ENCODE peak calls at places on chromosomes 13 and 19, in ten cellular contexts. M, A, W, R, F, E, L, J, X and K are unnamed samples.

GRCh38 chr19:45428385-45429231 is 4.9 kb upstream of the ERCC1 start:
- DNase-seq in M (peak; percentile 52), A (no peak), W (no peak), R (peak; percentile 38), F (no peak), E (peak; percentile 52), L (no peak), J (no peak), X (no peak), K (peak; percentile 90)

GRCh38 chr13:23987331-23987730 is 90.0 kb upstream of the C1QTNF9B start:
- DNase-seq in M (no peak), A (no peak), W (no peak), R (no peak), F (no peak), E (no peak), L (no peak), J (no peak), X (no peak), K (no peak)

GRCh38 chr19:38172001-38172400 is 52.0 kb downstream of the DPF1 start:
- DNase-seq in M (no peak), A (no peak), W (no peak), R (no peak), F (no peak), E (no peak), L (no peak), J (no peak), X (no peak), K (no peak)

GRCh38 chr19:35696835-35697234 is 7.5 kb upstream of the ZBTB32 start:
- DNase-seq in M (no peak), A (no peak), W (peak; percentile 79), R (no peak), F (no peak), E (no peak), L (no peak), J (peak; percentile 70), X (no peak), K (no peak)

GRCh38 chr13:113176292-113176691 is 17.8 kb downstream of the PROZ start:
- DNase-seq in M (peak; percentile 35), A (no peak), W (no peak), R (no peak), F (no peak), E (no peak), L (no peak), J (no peak), X (no peak), K (no peak)

GRCh38 chr19:38862321-38863059 is 12.7 kb upstream of the HNRNPL start:
- DNase-seq in M (peak; percentile 59), A (peak; percentile 83), W (no peak), R (no peak), F (no peak), E (peak; percentile 81), L (no peak), J (no peak), X (no peak), K (no peak)

GRCh38 chr13:26425439-26426358 is 131.8 kb upstream of the WASF3 start:
- DNase-seq in M (peak; percentile 32), A (no peak), W (peak; percentile 34), R (peak; percentile 48), F (no peak), E (peak; percentile 29), L (no peak), J (no peak), X (no peak), K (no peak)

GRCh38 chr19:43425567-43426392 is 11.1 kb downstream of the TEX101 start:
- DNase-seq in M (peak; percentile 92), A (no peak), W (no peak), R (peak; percentile 90), F (no peak), E (no peak), L (no peak), J (no peak), X (no peak), K (no peak)

GRCh38 chr13:96299235-96299634 is 209.3 kb downstream of the HS6ST3 start:
- DNase-seq in M (no peak), A (no peak), W (peak; percentile 6), R (no peak), F (no peak), E (no peak), L (no peak), J (no peak), X (no peak), K (no peak)

GRCh38 chr19:14381689-14382474 is 638 bp downstream of the ADGRE5 start:
- DNase-seq in M (peak; percentile 81), A (no peak), W (no peak), R (peak; percentile 57), F (no peak), E (peak; percentile 55), L (no peak), J (no peak), X (peak; percentile 80), K (peak; percentile 77)

GRCh38 chr13:113184568-113185440 is 23.7 kb downstream of the PCID2 start:
- DNase-seq in M (no peak), A (no peak), W (no peak), R (no peak), F (no peak), E (no peak), L (no peak), J (no peak), X (no peak), K (no peak)

GRCh38 chr13:91586609-91587008 is 188.2 kb downstream of the GPC5 start:
- DNase-seq in M (no peak), A (no peak), W (no peak), R (no peak), F (no peak), E (no peak), L (no peak), J (no peak), X (no peak), K (no peak)
- TF ChIP-seq POLR2A in M (no peak), A (no peak), W (no peak), R (no peak), F (no peak), E (no peak), L (no peak), J (no peak), X (no peak), K (no peak)

DNA sequence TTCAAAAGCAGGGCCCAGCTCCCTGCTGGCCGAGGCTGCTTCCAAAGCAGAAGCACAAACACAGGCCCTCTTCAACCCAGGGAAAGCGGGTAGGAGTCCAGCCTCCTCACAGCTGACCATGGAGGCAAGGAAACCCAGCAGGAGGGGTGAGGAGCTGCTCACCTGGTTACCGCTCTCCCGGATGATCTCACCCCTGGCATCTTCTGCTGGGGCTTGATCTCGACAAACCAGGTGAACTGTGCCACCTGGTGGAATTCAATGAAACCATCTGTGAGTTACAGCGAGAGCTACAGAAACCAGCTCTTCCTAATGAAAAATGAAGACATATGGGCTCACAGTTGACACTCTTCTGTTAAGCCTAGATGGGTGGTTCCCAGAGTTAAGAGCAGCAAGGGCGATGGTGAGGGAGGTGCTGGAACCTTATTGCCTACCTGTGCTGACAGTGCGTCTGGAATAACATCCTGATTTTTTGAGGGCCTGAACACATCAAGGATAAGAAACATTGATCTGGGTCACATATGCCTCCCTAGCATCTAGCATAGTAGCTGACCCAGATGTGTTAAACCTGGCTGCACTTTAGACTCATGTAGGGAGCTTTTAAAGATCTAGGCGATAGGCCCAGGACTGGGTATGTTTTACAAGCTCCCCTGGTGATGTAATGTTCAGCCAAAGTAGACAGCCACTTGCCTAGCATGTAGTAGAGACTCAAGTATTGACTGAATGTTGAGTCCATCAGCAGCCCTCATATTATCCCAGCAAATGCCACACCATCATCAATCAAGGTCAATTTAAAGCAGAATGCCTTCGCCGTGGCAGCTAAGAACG is 6.1 kb downstream of the DHRS12 start:
- DNase-seq in M (peak; percentile 51), A (no peak), W (peak; percentile 66), R (peak; percentile 74), F (no peak), E (peak; percentile 65), L (no peak), J (no peak), X (peak; percentile 53), K (peak; percentile 53)
- TF ChIP-seq CTCF in M (peak; percentile 66), A (no peak), W (peak; percentile 84), R (peak; percentile 39), F (no peak), E (peak; percentile 30), L (no peak), J (peak; percentile 69), X (peak; percentile 38), K (peak; percentile 57)

DNA sequence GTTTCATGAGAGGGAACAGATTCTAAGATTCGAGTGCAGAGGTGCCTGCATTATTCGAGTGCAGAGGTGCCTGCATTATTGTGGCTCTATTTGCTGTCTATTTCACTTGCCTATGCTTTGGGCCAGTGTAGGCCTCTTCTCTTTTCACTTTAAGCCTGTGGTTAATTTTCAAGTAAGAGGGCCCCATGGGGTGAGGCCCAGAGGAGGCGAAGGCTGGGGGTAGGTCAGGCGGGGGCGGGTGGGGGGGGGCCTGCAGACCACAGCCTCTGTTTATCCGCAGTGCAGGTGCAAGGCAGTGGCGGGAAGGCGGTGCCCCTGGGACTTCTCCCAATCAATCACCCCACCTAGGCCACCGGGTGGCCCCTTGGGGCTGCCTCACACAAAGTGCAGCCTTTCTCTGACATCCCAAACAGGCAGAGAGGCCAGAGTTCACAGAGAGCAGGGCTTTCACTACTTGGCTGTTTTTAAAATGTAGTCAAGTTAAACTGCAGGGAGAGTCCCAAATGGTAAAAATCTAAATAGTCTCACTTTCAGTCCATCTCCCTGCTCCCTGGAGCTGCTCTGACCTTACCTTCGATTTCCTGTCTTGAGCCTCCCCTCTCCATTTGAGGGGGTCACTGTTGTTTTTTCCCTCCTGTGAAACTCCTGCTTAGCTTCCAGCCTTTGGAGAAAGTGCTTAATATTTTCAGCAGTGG is 249.1 kb downstream of the DLEU7 start:
- DNase-seq in M (peak; percentile 40), A (no peak), W (peak; percentile 34), R (no peak), F (no peak), E (no peak), L (no peak), J (peak; percentile 79), X (peak; percentile 90), K (no peak)
- H3K4me3 ChIP-seq in M (no peak overlapping the region), A (no peak overlapping the region), W (no peak overlapping the region), R (no peak overlapping the region), F (no peak overlapping the region), E (no peak overlapping the region), L (no peak overlapping the region), J (peak overlapping the region; percentile 53), X (no peak overlapping the region), K (no peak overlapping the region)

GRCh38 chr19:48638831-48639381 is 1.7 kb upstream of the DBP start:
- DNase-seq in M (peak; percentile 24), A (no peak), W (no peak), R (no peak), F (no peak), E (peak; percentile 55), L (peak; percentile 69), J (no peak), X (no peak), K (no peak)

GRCh38 chr19:48636859-48637448 is at the start of gene DBP:
- DNase-seq in M (peak; percentile 62), A (no peak), W (no peak), R (peak; percentile 45), F (no peak), E (no peak), L (peak; percentile 74), J (no peak), X (peak; percentile 45), K (peak; percentile 91)

GRCh38 chr19:48639483-48640375 is 2.5 kb upstream of the DBP start:
- DNase-seq in M (no peak), A (no peak), W (no peak), R (no peak), F (no peak), E (peak; percentile 48), L (peak; percentile 60), J (no peak), X (no peak), K (no peak)

GRCh38 chr19:48637449-48637947 is 319 bp upstream of the DBP start:
- DNase-seq in M (peak; percentile 99), A (peak; percentile 99), W (peak; percentile 96), R (peak; percentile 99), F (peak; percentile 99), E (peak; percentile 100), L (peak; percentile 100), J (peak; percentile 96), X (peak; percentile 99), K (peak; percentile 98)

GRCh38 chr19:48637948-48638830 is 1.0 kb upstream of the DBP start:
- DNase-seq in M (peak; percentile 88), A (peak; percentile 90), W (peak; percentile 75), R (peak; percentile 83), F (no peak), E (peak; percentile 92), L (peak; percentile 89), J (no peak), X (peak; percentile 78), K (peak; percentile 87)
- TF ChIP-seq POLR2A in M (peak; percentile 80), A (no peak), W (no peak), R (no peak), F (peak; percentile 37), E (no peak), L (peak; percentile 61), J (peak; percentile 78), X (peak; percentile 52), K (no peak)